ENCODE peak calls at places on chromosomes 2 and 18, in four cellular contexts. One of them, this sample, is unnamed.

GRCh38 chr2:149652925-149653324 is 65.3 kb upstream of the MMADHC start:
- DNase-seq in IMR-90: peak
- DNase-seq in right lobe of liver: no peak
- DNase-seq in prostate gland: no peak
- DNase-seq in this sample: no peak

GRCh38 chr2:219155054-219155644 is 5.5 kb downstream of the NHEJ1 start:
- DNase-seq in prostate gland: peak
- DNase-seq in IMR-90: peak
- DNase-seq in right lobe of liver: no peak
- DNase-seq in this sample: peak

GRCh38 chr2:38613849-38614213 is 11.1 kb upstream of the HNRNPLL start:
- DNase-seq in IMR-90: no peak
- DNase-seq in right lobe of liver: no peak
- DNase-seq in prostate gland: no peak
- DNase-seq in this sample: no peak

GRCh38 chr2:72932045-72932444 is 14.7 kb downstream of the EMX1 start:
- DNase-seq in right lobe of liver: no peak
- DNase-seq in IMR-90: peak
- DNase-seq in prostate gland: no peak
- DNase-seq in this sample: no peak

GRCh38 chr2:201790989-201791388 is 10.3 kb upstream of the ALS2 start:
- DNase-seq in prostate gland: no peak
- DNase-seq in right lobe of liver: no peak
- DNase-seq in IMR-90: no peak
- DNase-seq in this sample: no peak

GRCh38 chr18:24108621-24109020 is 30.2 kb upstream of the CABYR start:
- DNase-seq in IMR-90: no peak
- DNase-seq in prostate gland: no peak
- DNase-seq in right lobe of liver: no peak
- DNase-seq in this sample: no peak

GRCh38 chr2:230690439-230690838 is 22.2 kb upstream of the CAB39 start:
- DNase-seq in right lobe of liver: no peak
- DNase-seq in prostate gland: no peak
- DNase-seq in IMR-90: peak
- DNase-seq in this sample: peak

GRCh38 chr2:60440761-60441160 is 112.7 kb downstream of the BCL11A start:
- DNase-seq in IMR-90: peak
- DNase-seq in right lobe of liver: no peak
- DNase-seq in prostate gland: no peak
- DNase-seq in this sample: no peak

GRCh38 chr2:66813976-66814375 is 379.1 kb downstream of the MEIS1 start:
- DNase-seq in prostate gland: no peak
- DNase-seq in right lobe of liver: no peak
- DNase-seq in IMR-90: peak
- DNase-seq in this sample: no peak

GRCh38 chr18:68991281-68991680 is 193.4 kb downstream of the CCDC102B start:
- DNase-seq in right lobe of liver: no peak
- DNase-seq in IMR-90: peak
- DNase-seq in prostate gland: no peak
- DNase-seq in this sample: no peak

GRCh38 chr2:235551965-235552364 is 58.1 kb downstream of the AGAP1 start:
- DNase-seq in IMR-90: peak
- DNase-seq in prostate gland: peak
- DNase-seq in right lobe of liver: peak
- DNase-seq in this sample: peak

GRCh38 chr2:73972846-73973245 is 11.9 kb upstream of the TET3 start:
- DNase-seq in IMR-90: no peak
- DNase-seq in prostate gland: no peak
- DNase-seq in right lobe of liver: no peak
- DNase-seq in this sample: no peak

GRCh38 chr18:33020877-33021276 is 248.1 kb upstream of the KLHL14 start:
- DNase-seq in IMR-90: no peak
- DNase-seq in right lobe of liver: no peak
- DNase-seq in prostate gland: no peak
- DNase-seq in this sample: no peak

GRCh38 chr2:117960231-117960630 is 53.6 kb downstream of the CCDC93 start:
- DNase-seq in prostate gland: no peak
- DNase-seq in right lobe of liver: no peak
- DNase-seq in IMR-90: peak
- DNase-seq in this sample: no peak

GRCh38 chr2:82198809-82199492 is 1894.4 kb upstream of the LRRTM1 start:
- DNase-seq in right lobe of liver: no peak
- DNase-seq in prostate gland: no peak
- DNase-seq in IMR-90: no peak
- DNase-seq in this sample: no peak

GRCh38 chr2:153828335-153828734 is 43.4 kb upstream of the GALNT13 start:
- DNase-seq in right lobe of liver: no peak
- DNase-seq in prostate gland: no peak
- DNase-seq in IMR-90: no peak
- DNase-seq in this sample: no peak

GRCh38 chr2:128557841-128558241 is 239.2 kb upstream of the HS6ST1 start:
- DNase-seq in IMR-90: peak
- DNase-seq in right lobe of liver: no peak
- DNase-seq in prostate gland: no peak
- DNase-seq in this sample: no peak

GRCh38 chr2:9558948-9559381 is 3.3 kb upstream of the ADAM17 start:
- DNase-seq in right lobe of liver: no peak
- DNase-seq in IMR-90: peak
- DNase-seq in prostate gland: no peak
- DNase-seq in this sample: peak

GRCh38 chr2:159769147-159769546 is 28.9 kb downstream of the CD302 start:
- DNase-seq in right lobe of liver: no peak
- DNase-seq in prostate gland: no peak
- DNase-seq in IMR-90: no peak
- DNase-seq in this sample: no peak

GRCh38 chr18:22657619-22658018 is 239.9 kb upstream of the CTAGE1 start:
- DNase-seq in prostate gland: no peak
- DNase-seq in IMR-90: no peak
- DNase-seq in right lobe of liver: no peak
- DNase-seq in this sample: no peak

GRCh38 chr2:167140767-167141166 is 252.5 kb downstream of the XIRP2 start:
- DNase-seq in right lobe of liver: no peak
- DNase-seq in IMR-90: peak
- DNase-seq in prostate gland: no peak
- DNase-seq in this sample: no peak

GRCh38 chr18:24741961-24742738 is 281.7 kb downstream of the HRH4 start:
- DNase-seq in IMR-90: peak
- DNase-seq in right lobe of liver: no peak
- DNase-seq in prostate gland: no peak
- DNase-seq in this sample: no peak

GRCh38 chr2:216574046-216574445 is 59.2 kb upstream of the IGFBP2 start:
- DNase-seq in IMR-90: peak
- DNase-seq in right lobe of liver: no peak
- DNase-seq in prostate gland: no peak
- DNase-seq in this sample: no peak

GRCh38 chr2:191064590-191064989 is 50.6 kb upstream of the STAT1 start:
- DNase-seq in IMR-90: no peak
- DNase-seq in right lobe of liver: no peak
- DNase-seq in prostate gland: no peak
- DNase-seq in this sample: no peak

DNA sequence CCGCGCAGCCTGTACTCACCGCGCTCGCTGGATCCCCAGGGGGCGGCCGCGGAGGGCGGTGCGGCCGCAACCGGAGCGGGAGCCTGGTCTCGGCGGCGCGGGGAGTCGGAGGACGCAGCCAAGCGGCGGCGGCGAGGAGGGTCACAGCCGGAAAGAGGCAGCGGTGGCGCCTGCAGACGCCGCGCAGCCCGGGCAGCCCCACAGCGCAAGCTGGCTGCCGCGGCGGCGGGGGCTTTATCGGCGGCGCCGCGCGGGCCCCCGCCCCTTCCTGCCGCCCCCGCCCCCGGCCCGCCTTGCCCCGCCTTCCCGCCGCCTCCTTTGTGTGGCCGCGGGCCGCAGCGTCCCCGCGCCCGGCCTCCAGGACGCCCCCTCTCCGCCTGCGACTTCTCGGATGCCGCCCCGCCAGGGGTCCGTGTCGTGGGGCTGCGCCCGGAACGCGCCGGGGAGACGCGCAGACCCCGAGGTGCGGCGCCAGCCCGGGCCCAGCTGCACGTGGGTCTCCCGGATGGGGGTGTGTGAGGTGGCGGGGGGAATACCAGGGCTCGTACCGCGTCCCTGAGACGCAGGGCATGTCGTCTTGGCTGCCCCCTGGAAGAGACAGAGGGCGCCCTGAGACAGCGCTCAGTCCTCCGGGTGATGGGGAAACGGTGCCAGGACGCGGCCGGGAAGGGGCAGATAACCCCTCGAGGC is at the start of gene SERPINE2:
- DNase-seq in IMR-90: peak
- DNase-seq in right lobe of liver: peak
- DNase-seq in prostate gland: peak
- DNase-seq in this sample: peak
- TF ChIP-seq POLR2A in IMR-90: no peak
- TF ChIP-seq POLR2A in right lobe of liver: no peak
- TF ChIP-seq POLR2A in prostate gland: no peak
- TF ChIP-seq POLR2A in this sample: no peak

GRCh38 chr2:232365621-232366321 is 12.8 kb upstream of the ALPP start:
- DNase-seq in right lobe of liver: peak
- DNase-seq in IMR-90: peak
- DNase-seq in prostate gland: no peak
- DNase-seq in this sample: no peak

GRCh38 chr2:232361646-232362045 is 16.9 kb upstream of the ALPP start:
- DNase-seq in IMR-90: no peak
- DNase-seq in prostate gland: no peak
- DNase-seq in right lobe of liver: no peak
- DNase-seq in this sample: no peak

GRCh38 chr2:232362174-232362913 is 16.2 kb upstream of the ALPP start:
- DNase-seq in right lobe of liver: no peak
- DNase-seq in prostate gland: no peak
- DNase-seq in IMR-90: no peak
- DNase-seq in this sample: no peak

GRCh38 chr2:232367016-232367415 is 11.5 kb upstream of the ALPP start:
- DNase-seq in prostate gland: no peak
- DNase-seq in right lobe of liver: no peak
- DNase-seq in IMR-90: no peak
- DNase-seq in this sample: no peak

GRCh38 chr2:232363784-232364615 is 14.6 kb upstream of the ALPP start:
- DNase-seq in IMR-90: peak
- DNase-seq in prostate gland: no peak
- DNase-seq in right lobe of liver: peak
- DNase-seq in this sample: no peak
- TF ChIP-seq CTCF in IMR-90: no peak
- TF ChIP-seq CTCF in prostate gland: no peak
- TF ChIP-seq CTCF in right lobe of liver: no peak
- TF ChIP-seq CTCF in this sample: no peak

GRCh38 chr2:99880148-99880983 is 262.0 kb downstream of the AFF3 start:
- DNase-seq in IMR-90: peak
- DNase-seq in right lobe of liver: no peak
- DNase-seq in prostate gland: no peak
- DNase-seq in this sample: no peak
- TF ChIP-seq POLR2A in IMR-90: peak
- TF ChIP-seq POLR2A in right lobe of liver: no peak
- TF ChIP-seq POLR2A in prostate gland: no peak
- TF ChIP-seq POLR2A in this sample: no peak

GRCh38 chr2:210663574-210663973 is 107.2 kb downstream of the CPS1 start:
- DNase-seq in right lobe of liver: no peak
- DNase-seq in IMR-90: peak
- DNase-seq in prostate gland: no peak
- DNase-seq in this sample: peak
- TF ChIP-seq CTCF in right lobe of liver: no peak
- TF ChIP-seq CTCF in IMR-90: peak
- TF ChIP-seq CTCF in prostate gland: no peak
- TF ChIP-seq CTCF in this sample: no peak

GRCh38 chr2:70191244-70191735 is 471 bp upstream of the C2orf42 start:
- DNase-seq in right lobe of liver: no peak
- DNase-seq in prostate gland: no peak
- DNase-seq in IMR-90: no peak
- DNase-seq in this sample: no peak

GRCh38 chr2:70192516-70192915 is 1.7 kb upstream of the C2orf42 start:
- DNase-seq in right lobe of liver: no peak
- DNase-seq in prostate gland: no peak
- DNase-seq in IMR-90: no peak
- DNase-seq in this sample: no peak

GRCh38 chr2:70188460-70188859 is 2.4 kb downstream of the C2orf42 start:
- DNase-seq in IMR-90: no peak
- DNase-seq in prostate gland: no peak
- DNase-seq in right lobe of liver: no peak
- DNase-seq in this sample: no peak

GRCh38 chr2:70190086-70190412 is 770 bp downstream of the C2orf42 start:
- DNase-seq in IMR-90: peak
- DNase-seq in prostate gland: no peak
- DNase-seq in right lobe of liver: no peak
- DNase-seq in this sample: peak

DNA sequence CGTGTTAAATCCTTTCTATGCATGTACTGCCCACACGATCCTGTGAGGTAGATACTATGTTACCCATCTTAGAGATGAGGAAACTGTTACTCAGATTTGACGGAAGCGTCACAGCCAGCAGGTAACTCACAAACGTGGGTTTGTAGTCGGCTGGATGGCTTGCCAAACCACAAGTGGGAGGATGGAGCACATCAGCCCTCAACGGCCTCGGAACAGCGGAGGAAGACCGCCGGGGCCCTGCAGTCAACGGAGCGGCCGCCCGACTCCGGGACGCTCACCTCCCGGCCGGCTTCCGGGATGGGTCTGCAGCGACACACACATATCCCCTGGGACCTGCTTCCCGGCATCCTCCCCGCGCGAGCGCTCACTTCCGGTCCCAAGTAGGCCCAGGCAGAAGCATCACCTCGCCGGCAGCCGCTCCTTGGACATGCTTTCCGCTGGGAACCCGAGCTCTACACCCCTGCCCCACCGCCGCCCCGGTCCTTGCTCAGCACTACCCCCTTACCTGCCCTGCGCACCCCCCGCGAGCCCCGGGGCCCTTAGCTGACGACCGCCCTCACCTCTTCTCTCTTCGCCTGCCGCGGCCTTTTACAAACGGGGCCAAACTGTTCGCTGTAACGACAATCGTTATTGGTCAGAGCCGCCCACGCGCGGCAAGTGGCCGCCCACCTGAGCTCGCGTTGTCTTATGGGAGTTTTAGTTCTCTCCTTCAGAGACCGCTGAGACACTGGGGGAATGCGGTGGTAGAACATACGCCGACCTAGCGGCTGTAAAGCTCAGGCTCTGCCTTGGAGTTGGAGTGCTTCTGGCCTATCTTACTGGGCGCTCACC is at the start of gene C2orf42:
- DNase-seq in right lobe of liver: peak
- DNase-seq in prostate gland: peak
- DNase-seq in IMR-90: peak
- DNase-seq in this sample: peak
- TF ChIP-seq POLR2A in right lobe of liver: peak
- TF ChIP-seq POLR2A in prostate gland: peak
- TF ChIP-seq POLR2A in IMR-90: peak
- TF ChIP-seq POLR2A in this sample: peak

GRCh38 chr2:26770986-26771586 is 7.0 kb downstream of the SLC35F6 start:
- DNase-seq in prostate gland: peak
- DNase-seq in IMR-90: peak
- DNase-seq in right lobe of liver: peak
- DNase-seq in this sample: peak
- TF ChIP-seq CTCF in prostate gland: peak
- TF ChIP-seq CTCF in IMR-90: peak
- TF ChIP-seq CTCF in right lobe of liver: peak
- TF ChIP-seq CTCF in this sample: peak

This sample was measured in testis.